ENCODE peak calls at places on chromosomes 12 and 14, in nine cellular contexts. Y, A, H, Q, O, U, K, M and W are unnamed samples. For H3K9me3, the result is how much of the 10 kb centered on the place peaks cover.

GRCh38 chr12:115094163-115094816 is 410.3 kb upstream of the TBX3 start:
- DNase-seq in Y (no peak), A (no peak), H (no peak), Q (no peak), O (no peak), U (no peak), K (no peak), M (no peak), W (no peak)

GRCh38 chr12:24361860-24362581 is 412.6 kb upstream of the SOX5 start:
- DNase-seq in Y (no peak), A (no peak), H (no peak), Q (no peak), O (no peak), U (no peak), K (no peak), M (no peak), W (no peak)

GRCh38 chr12:71719647-71720370 is 33.9 kb downstream of the TMEM19 start:
- DNase-seq in Y (peak), A (no peak), H (no peak), Q (no peak), O (no peak), U (no peak), K (no peak), M (no peak), W (no peak)

GRCh38 chr14:59123975-59124374 is 64.5 kb upstream of the DAAM1 start:
- DNase-seq in Y (no peak), A (no peak), H (no peak), Q (no peak), O (no peak), U (no peak), K (no peak), M (no peak), W (no peak)

GRCh38 chr12:50925342-50925651 is 27.0 kb upstream of the HIGD1C start:
- DNase-seq in Y (no peak), A (no peak), H (no peak), Q (peak), O (no peak), U (no peak), K (peak), M (no peak), W (no peak)

GRCh38 chr12:65525501-65526141 is 247.1 kb downstream of the MSRB3 start:
- DNase-seq in Y (peak), A (no peak), H (no peak), Q (no peak), O (no peak), U (no peak), K (no peak), M (no peak), W (no peak)

GRCh38 chr12:99605-100004 is 33.0 kb downstream of the IQSEC3 start:
- DNase-seq in Y (no peak), A (no peak), H (no peak), Q (no peak), O (no peak), U (peak), K (peak), M (no peak), W (no peak)

GRCh38 chr14:59107819-59108218 is 80.6 kb upstream of the DAAM1 start:
- DNase-seq in Y (no peak), A (no peak), H (no peak), Q (no peak), O (no peak), U (no peak), K (no peak), M (no peak), W (no peak)

GRCh38 chr14:32417956-32418552 is 89.0 kb downstream of the AKAP6 start:
- DNase-seq in Y (peak), A (no peak), H (no peak), Q (peak), O (peak), U (no peak), K (no peak), M (peak), W (no peak)

GRCh38 chr12:13024151-13024946 is 19.8 kb upstream of the FAM234B start:
- DNase-seq in Y (no peak), A (no peak), H (no peak), Q (no peak), O (peak), U (no peak), K (no peak), M (peak), W (no peak)

GRCh38 chr14:30621354-30621953 is 665 bp upstream of the SCFD1 start:
- DNase-seq in Y (peak), A (peak), H (no peak), Q (no peak), O (no peak), U (no peak), K (no peak), M (no peak), W (peak)

GRCh38 chr12:50923361-50924130 is 28.8 kb upstream of the HIGD1C start:
- DNase-seq in Y (no peak), A (no peak), H (no peak), Q (no peak), O (no peak), U (no peak), K (no peak), M (no peak), W (no peak)

GRCh38 chr14:78863143-78863542 is 693.0 kb downstream of the NRXN3 start:
- DNase-seq in Y (peak), A (no peak), H (no peak), Q (no peak), O (no peak), U (no peak), K (no peak), M (no peak), W (no peak)

GRCh38 chr14:99946652-99947489 is 118.4 kb upstream of the EVL start:
- DNase-seq in Y (no peak), A (peak), H (peak), Q (peak), O (peak), U (no peak), K (no peak), M (no peak), W (peak)

GRCh38 chr12:123058471-123058870 is 78.0 kb downstream of the ARL6IP4 start:
- DNase-seq in Y (no peak), A (no peak), H (no peak), Q (no peak), O (no peak), U (no peak), K (no peak), M (no peak), W (no peak)

GRCh38 chr12:19220205-19220604 is 90.7 kb downstream of the PLEKHA5 start:
- DNase-seq in Y (peak), A (no peak), H (no peak), Q (no peak), O (no peak), U (no peak), K (no peak), M (no peak), W (no peak)

GRCh38 chr14:94175403-94176146 is 1.5 kb downstream of the PPP4R4 start:
- DNase-seq in Y (no peak), A (no peak), H (no peak), Q (no peak), O (no peak), U (no peak), K (no peak), M (no peak), W (no peak)

GRCh38 chr12:114119316-114119715 is 153.2 kb upstream of the RBM19 start:
- DNase-seq in Y (no peak), A (no peak), H (no peak), Q (no peak), O (no peak), U (no peak), K (no peak), M (no peak), W (no peak)

GRCh38 chr14:70585221-70585620 is 15.2 kb downstream of the MED6 start:
- DNase-seq in Y (peak), A (no peak), H (no peak), Q (no peak), O (no peak), U (no peak), K (no peak), M (no peak), W (no peak)

GRCh38 chr12:41795066-41795465 is 349.6 kb downstream of the GXYLT1 start:
- DNase-seq in Y (no peak), A (no peak), H (no peak), Q (no peak), O (no peak), U (no peak), K (no peak), M (no peak), W (no peak)

GRCh38 chr14:49581961-49582210 is 4.3 kb downstream of the RPS29 start:
- DNase-seq in Y (no peak), A (no peak), H (no peak), Q (no peak), O (no peak), U (no peak), K (no peak), M (no peak), W (no peak)

GRCh38 chr12:93868771-93869170 is 191.6 kb downstream of the CRADD start:
- DNase-seq in Y (no peak), A (no peak), H (no peak), Q (no peak), O (no peak), U (no peak), K (no peak), M (no peak), W (no peak)

GRCh38 chr12:32418221-32418620 is 18.9 kb downstream of the FGD4 start:
- DNase-seq in Y (no peak), A (no peak), H (no peak), Q (no peak), O (no peak), U (no peak), K (no peak), M (no peak), W (no peak)

GRCh38 chr12:6533653-6534157 is 612 bp upstream of the GAPDH start:
- DNase-seq in Y (no peak), A (no peak), H (peak), Q (peak), O (peak), U (peak), K (peak), M (peak), W (peak)

GRCh38 chr12:122096014-122096413 is 17.5 kb downstream of the MLXIP start:
- DNase-seq in Y (no peak), A (no peak), H (no peak), Q (no peak), O (no peak), U (no peak), K (no peak), M (no peak), W (no peak)

GRCh38 chr12:44771485-44771884 is 104.6 kb downstream of the NELL2 start:
- DNase-seq in Y (no peak), A (no peak), H (no peak), Q (no peak), O (no peak), U (no peak), K (no peak), M (no peak), W (no peak)

GRCh38 chr14:89543420-89543790 is 126.4 kb upstream of the FOXN3 start:
- DNase-seq in Y (no peak), A (no peak), H (no peak), Q (peak), O (peak), U (no peak), K (no peak), M (no peak), W (no peak)

GRCh38 chr12:116361404-116362223 is 84.1 kb upstream of the MED13L start:
- DNase-seq in Y (no peak), A (no peak), H (no peak), Q (no peak), O (no peak), U (no peak), K (no peak), M (no peak), W (no peak)

GRCh38 chr14:76227450-76228050 is 75.8 kb downstream of the GPATCH2L start:
- DNase-seq in Y (peak), A (no peak), H (no peak), Q (no peak), O (no peak), U (peak), K (no peak), M (no peak), W (no peak)

GRCh38 chr14:91399868-91400640 is 17.6 kb downstream of the CCDC88C start:
- DNase-seq in Y (no peak), A (peak), H (peak), Q (no peak), O (peak), U (no peak), K (no peak), M (no peak), W (no peak)

GRCh38 chr12:62530596-62530995 is 64.0 kb downstream of the MON2 start:
- DNase-seq in Y (no peak), A (no peak), H (no peak), Q (no peak), O (no peak), U (peak), K (no peak), M (no peak), W (no peak)

GRCh38 chr12:20601668-20602280 is 93.4 kb upstream of the SLCO1C1 start:
- DNase-seq in Y (no peak), A (no peak), H (no peak), Q (no peak), O (no peak), U (no peak), K (no peak), M (no peak), W (no peak)

GRCh38 chr14:75204106-75204505 is 27.7 kb upstream of the TMED10 start:
- DNase-seq in Y (peak), A (no peak), H (no peak), Q (no peak), O (no peak), U (no peak), K (no peak), M (no peak), W (no peak)

GRCh38 chr14:76348898-76349297 is 27.0 kb upstream of the ESRRB start:
- DNase-seq in Y (peak), A (no peak), H (no peak), Q (no peak), O (no peak), U (no peak), K (no peak), M (no peak), W (no peak)

GRCh38 chr12:6233121-6233971 is 33.1 kb downstream of the CD9 start:
- DNase-seq in Y (no peak), A (no peak), H (no peak), Q (peak), O (no peak), U (no peak), K (peak), M (no peak), W (no peak)

GRCh38 chr12:89212339-89212771 is 139.9 kb downstream of the DUSP6 start:
- DNase-seq in Y (no peak), A (no peak), H (no peak), Q (peak), O (peak), U (no peak), K (no peak), M (no peak), W (no peak)

GRCh38 chr12:126428769-126429168 is 1363.5 kb downstream of the AACS start:
- DNase-seq in Y (no peak), A (no peak), H (no peak), Q (no peak), O (no peak), U (no peak), K (no peak), M (no peak), W (no peak)

GRCh38 chr12:126424696-126425095 is 1359.5 kb downstream of the AACS start:
- DNase-seq in Y (no peak), A (no peak), H (no peak), Q (no peak), O (no peak), U (no peak), K (no peak), M (no peak), W (no peak)

GRCh38 chr12:126430921-126431320 is 1365.7 kb downstream of the AACS start:
- DNase-seq in Y (no peak), A (no peak), H (no peak), Q (no peak), O (no peak), U (no peak), K (no peak), M (no peak), W (no peak)

DNA sequence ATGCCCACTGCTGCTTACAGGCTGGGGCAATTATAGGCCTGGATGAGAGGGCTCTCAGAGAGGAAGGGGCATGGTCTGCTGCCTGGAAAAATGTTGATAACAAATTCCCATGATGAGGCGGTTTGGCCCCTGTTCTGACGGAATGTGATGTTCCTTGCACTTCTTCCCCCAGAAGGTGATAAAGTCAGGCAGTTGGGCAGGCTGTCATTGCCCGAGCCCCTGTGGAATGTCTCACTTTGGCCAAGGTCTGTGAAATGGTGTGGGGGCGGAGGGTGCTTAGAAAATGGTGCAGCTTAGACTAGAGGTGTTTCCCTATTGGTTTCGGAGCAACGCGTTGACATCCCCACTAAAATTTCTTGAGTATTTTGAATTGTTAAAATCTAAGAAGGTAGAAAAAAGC is 1360.0 kb downstream of the AACS start:
- DNase-seq in Y (no peak), A (no peak), H (no peak), Q (no peak), O (no peak), U (no peak), K (no peak), M (no peak), W (no peak)
- H3K9me3 ChIP-seq in Y (under half), A (under half), H (under half), Q (under half), O (under half), U (under half), K (under half), M (under half), W (under half)

GRCh38 chr12:132936163-132936562 is 19.9 kb downstream of the ZNF605 start:
- DNase-seq in Y (no peak), A (no peak), H (no peak), Q (no peak), O (no peak), U (no peak), K (no peak), M (no peak), W (no peak)
- H3K9me3 ChIP-seq in Y (under half), A (under half), H (half or more), Q (under half), O (half or more), U (half or more), K (half or more), M (under half), W (under half)

DNA sequence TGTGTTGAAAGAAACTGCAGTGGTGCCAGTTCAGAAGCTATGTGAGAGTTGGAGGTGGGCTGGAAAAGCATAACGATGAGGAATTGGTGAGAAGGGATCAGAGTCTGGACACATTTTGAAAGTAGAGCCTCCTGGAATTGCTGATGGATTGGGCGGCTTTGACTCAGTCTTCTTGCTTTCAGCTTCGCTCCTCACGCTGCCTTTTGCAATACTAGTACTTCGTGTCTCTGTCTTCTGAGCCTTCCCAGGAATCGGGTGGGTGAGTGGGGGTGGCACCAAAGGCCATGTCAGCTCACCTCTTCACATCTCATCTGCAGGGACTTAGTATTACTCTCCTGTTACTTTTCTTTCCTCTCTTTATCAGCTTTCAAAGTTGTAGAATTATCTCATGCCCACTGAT is 101.6 kb upstream of the RFX4 start:
- DNase-seq in Y (no peak), A (no peak), H (no peak), Q (no peak), O (no peak), U (no peak), K (no peak), M (no peak), W (no peak)
- H3K9me3 ChIP-seq in Y (under half), A (under half), H (under half), Q (under half), O (under half), U (under half), K (under half), M (under half), W (under half)

GRCh38 chr14:20176330-20176729 is 14.4 kb upstream of the OR11G2 start:
- DNase-seq in Y (no peak), A (no peak), H (no peak), Q (no peak), O (no peak), U (no peak), K (no peak), M (no peak), W (no peak)

GRCh38 chr14:20184181-20184580 is 6.5 kb upstream of the OR11G2 start:
- DNase-seq in Y (no peak), A (no peak), H (no peak), Q (no peak), O (no peak), U (no peak), K (no peak), M (no peak), W (no peak)

GRCh38 chr14:20179218-20179617 is 11.5 kb upstream of the OR11G2 start:
- DNase-seq in Y (no peak), A (no peak), H (no peak), Q (peak), O (no peak), U (no peak), K (no peak), M (no peak), W (no peak)

GRCh38 chr14:20177433-20177974 is 13.2 kb upstream of the OR11G2 start:
- DNase-seq in Y (no peak), A (no peak), H (no peak), Q (no peak), O (no peak), U (no peak), K (no peak), M (no peak), W (no peak)

GRCh38 chr14:20179880-20180279 is 10.8 kb upstream of the OR11G2 start:
- DNase-seq in Y (no peak), A (no peak), H (no peak), Q (no peak), O (no peak), U (no peak), K (no peak), M (no peak), W (no peak)
- H3K9me3 ChIP-seq in Y (under half), A (under half), H (under half), Q (under half), O (under half), U (under half), K (under half), M (under half), W (under half)